ENCODE peak calls at places on chromosomes 4 and X, in five cellular contexts. O is choroid plexus epithelial cell, J is D341Med, S is transverse colon, E is hepatic stellate cell. R is an unnamed sample.

GRCh38 chr4:117898496-117898895 is 135.8 kb upstream of the NDST3 start:
- DNase-seq in S (no peak), O (no peak), J (no peak), E (no peak), R (no peak)

GRCh38 chr4:36332782-36333131 is 51.3 kb downstream of the DTHD1 start:
- DNase-seq in J (no peak), O (no peak), S (no peak), E (no peak), R (no peak)

GRCh38 chr4:30429813-30430466 is 290.2 kb upstream of the PCDH7 start:
- DNase-seq in O (peak), J (no peak), E (no peak), S (no peak), R (no peak)

GRCh38 chrX:39866229-39866628 is 231.5 kb downstream of the BCOR start:
- DNase-seq in E (no peak), S (no peak), O (no peak), J (no peak), R (no peak)

GRCh38 chrX:143648705-143649104 is 12.8 kb upstream of the SLITRK4 start:
- DNase-seq in S (no peak), J (peak), E (no peak), O (no peak), R (peak)

GRCh38 chr4:54658321-54659093 is 750 bp downstream of the KIT start:
- DNase-seq in S (peak), E (peak), J (peak), O (peak), R (peak)

GRCh38 chr4:163534056-163534455 is 39.6 kb downstream of the TMA16 start:
- DNase-seq in O (no peak), J (peak), E (no peak), S (no peak), R (no peak)

GRCh38 chrX:151391722-151392121 is 5.3 kb upstream of the VMA21 start:
- DNase-seq in J (no peak), S (no peak), O (no peak), E (no peak), R (no peak)

GRCh38 chrX:77451041-77451440 is 3.9 kb downstream of the FGF16 start:
- DNase-seq in O (peak), S (no peak), E (no peak), J (no peak), R (no peak)

GRCh38 chr4:113436360-113436759 is 325.2 kb downstream of the CAMK2D start:
- DNase-seq in J (no peak), O (peak), E (no peak), S (no peak), R (no peak)

GRCh38 chr4:64407000-64407399 is 2.2 kb downstream of the TECRL start:
- DNase-seq in E (no peak), O (no peak), S (no peak), J (no peak), R (no peak)

GRCh38 chrX:43008356-43008755 is 230.4 kb upstream of the PPP1R2C start:
- DNase-seq in E (no peak), O (no peak), J (no peak), S (no peak), R (no peak)

GRCh38 chr4:107896158-107896645 is 35.1 kb upstream of the CYP2U1 start:
- DNase-seq in J (no peak), E (peak), O (peak), S (no peak), R (peak)

GRCh38 chr4:92091335-92091734 is 212.4 kb upstream of the GRID2 start:
- DNase-seq in E (no peak), S (no peak), J (no peak), O (peak), R (no peak)

GRCh38 chr4:159252491-159252890 is 149.6 kb downstream of the RAPGEF2 start:
- DNase-seq in S (no peak), E (no peak), J (no peak), O (peak), R (no peak)

GRCh38 chr4:152462047-152462446 is 73.8 kb downstream of the FBXW7 start:
- DNase-seq in E (no peak), J (no peak), O (no peak), S (peak), R (no peak)

GRCh38 chr4:166324321-166324720 is 451.3 kb downstream of the TLL1 start:
- DNase-seq in S (peak), J (peak), O (peak), E (no peak), R (no peak)

GRCh38 chrX:8455600-8455999 is 9.0 kb upstream of the VCX3B start:
- DNase-seq in J (no peak), E (no peak), O (no peak), S (no peak), R (no peak)

GRCh38 chrX:10233696-10234095 is 76.9 kb downstream of the CLCN4 start:
- DNase-seq in J (no peak), S (no peak), O (peak), E (no peak), R (no peak)